ENCODE peak calls at places on chromosomes 16 and 17, in four cellular contexts. X, C, Q and H are unnamed samples.

GRCh38 chr16:70553175-70553574 is 29.6 kb downstream of the SF3B3 start:
- DNase-seq in X (no peak), C (no peak), Q (peak), H (no peak)

GRCh38 chr16:81497690-81498089 is 53.1 kb downstream of the CMIP start:
- DNase-seq in X (no peak), C (no peak), Q (no peak), H (no peak)

GRCh38 chr16:57865746-57866528 is 63.6 kb upstream of the KIFC3 start:
- DNase-seq in X (no peak), C (no peak), Q (no peak), H (no peak)

GRCh38 chr17:69696645-69697044 is 282.1 kb downstream of the MAP2K6 start:
- DNase-seq in X (no peak), C (no peak), Q (no peak), H (no peak)

GRCh38 chr17:45353047-45353446 is 36.2 kb upstream of the MAP3K14 start:
- DNase-seq in X (no peak), C (no peak), Q (no peak), H (no peak)

GRCh38 chr16:35746281-35746962 is 2287.0 kb downstream of the TP53TG3F start:
- DNase-seq in X (no peak), C (no peak), Q (no peak), H (no peak)

GRCh38 chr17:35184274-35184673 is 9.9 kb downstream of the SLC35G3 start:
- DNase-seq in X (no peak), C (no peak), Q (no peak), H (no peak)

GRCh38 chr16:11175106-11175795 is 80.8 kb downstream of the SOCS1 start:
- DNase-seq in X (no peak), C (no peak), Q (no peak), H (no peak)

GRCh38 chr17:55632893-55633292 is 89.8 kb downstream of the TMEM100 start:
- DNase-seq in X (no peak), C (no peak), Q (no peak), H (no peak)

GRCh38 chr16:71931599-71931998 is 36.3 kb downstream of the IST1 start:
- DNase-seq in X (no peak), C (no peak), Q (no peak), H (no peak)

GRCh38 chr17:4900231-4901107 is 1.1 kb downstream of the C17orf107 start:
- DNase-seq in X (no peak), C (no peak), Q (peak), H (no peak)